ENCODE peak calls at places on chromosomes 6 and 20, in ten cellular contexts. One of them, this sample, is unnamed.

GRCh38 chr6:42960243-42961019 is at the start of gene GNMT:
- DNase-seq in CD4-positive, CD25-positive, alpha-beta regulatory T cell: peak
- DNase-seq in mesenchymal stem cell: peak
- DNase-seq in right cardiac atrium: peak
- DNase-seq in cardiac muscle cell: peak
- DNase-seq in A673: no peak
- DNase-seq in caudate nucleus: no peak
- DNase-seq in H9: peak
- DNase-seq in brain microvascular endothelial cell: no peak
- DNase-seq in A549: no peak
- DNase-seq in this sample: no peak

GRCh38 chr6:77105091-77105490 is 358.2 kb downstream of the HTR1B start:
- DNase-seq in CD4-positive, CD25-positive, alpha-beta regulatory T cell: no peak
- DNase-seq in mesenchymal stem cell: no peak
- DNase-seq in right cardiac atrium: no peak
- DNase-seq in cardiac muscle cell: no peak
- DNase-seq in A673: no peak
- DNase-seq in caudate nucleus: no peak
- DNase-seq in H9: no peak
- DNase-seq in brain microvascular endothelial cell: no peak
- DNase-seq in A549: no peak
- DNase-seq in this sample: no peak

GRCh38 chr20:63819224-63819917 is 11.7 kb downstream of the ZBTB46 start:
- DNase-seq in CD4-positive, CD25-positive, alpha-beta regulatory T cell: no peak
- DNase-seq in mesenchymal stem cell: no peak
- DNase-seq in right cardiac atrium: no peak
- DNase-seq in cardiac muscle cell: peak
- DNase-seq in A673: peak
- DNase-seq in caudate nucleus: no peak
- DNase-seq in H9: no peak
- DNase-seq in brain microvascular endothelial cell: peak
- DNase-seq in A549: peak
- DNase-seq in this sample: no peak

GRCh38 chr20:63529180-63529860 is 7.9 kb downstream of the PTK6 start:
- DNase-seq in CD4-positive, CD25-positive, alpha-beta regulatory T cell: no peak
- DNase-seq in mesenchymal stem cell: no peak
- DNase-seq in right cardiac atrium: no peak
- DNase-seq in cardiac muscle cell: no peak
- DNase-seq in A673: no peak
- DNase-seq in caudate nucleus: no peak
- DNase-seq in H9: no peak
- DNase-seq in brain microvascular endothelial cell: no peak
- DNase-seq in A549: no peak
- DNase-seq in this sample: no peak

GRCh38 chr6:6631526-6632276 is 43.2 kb downstream of the LY86 start:
- DNase-seq in CD4-positive, CD25-positive, alpha-beta regulatory T cell: no peak
- DNase-seq in mesenchymal stem cell: no peak
- DNase-seq in right cardiac atrium: no peak
- DNase-seq in cardiac muscle cell: peak
- DNase-seq in A673: no peak
- DNase-seq in caudate nucleus: no peak
- DNase-seq in H9: no peak
- DNase-seq in brain microvascular endothelial cell: no peak
- DNase-seq in A549: no peak
- DNase-seq in this sample: no peak

GRCh38 chr6:89984926-89985743 is 90.9 kb downstream of the GJA10 start:
- DNase-seq in CD4-positive, CD25-positive, alpha-beta regulatory T cell: no peak
- DNase-seq in mesenchymal stem cell: peak
- DNase-seq in right cardiac atrium: peak
- DNase-seq in cardiac muscle cell: peak
- DNase-seq in A673: peak
- DNase-seq in caudate nucleus: peak
- DNase-seq in H9: no peak
- DNase-seq in brain microvascular endothelial cell: peak
- DNase-seq in A549: no peak
- DNase-seq in this sample: peak

GRCh38 chr6:156160007-156160787 is 617.0 kb upstream of the ARID1B start:
- DNase-seq in CD4-positive, CD25-positive, alpha-beta regulatory T cell: no peak
- DNase-seq in mesenchymal stem cell: no peak
- DNase-seq in right cardiac atrium: no peak
- DNase-seq in cardiac muscle cell: no peak
- DNase-seq in A673: no peak
- DNase-seq in caudate nucleus: no peak
- DNase-seq in H9: no peak
- DNase-seq in brain microvascular endothelial cell: no peak
- DNase-seq in A549: no peak
- DNase-seq in this sample: no peak

GRCh38 chr6:160261120-160261450 is 2.5 kb upstream of the SLC22A2 start:
- DNase-seq in CD4-positive, CD25-positive, alpha-beta regulatory T cell: no peak
- DNase-seq in mesenchymal stem cell: no peak
- DNase-seq in right cardiac atrium: no peak
- DNase-seq in cardiac muscle cell: no peak
- DNase-seq in A673: no peak
- DNase-seq in caudate nucleus: no peak
- DNase-seq in H9: no peak
- DNase-seq in brain microvascular endothelial cell: no peak
- DNase-seq in A549: no peak
- DNase-seq in this sample: no peak

GRCh38 chr20:50574586-50574985 is 64.4 kb downstream of the PTPN1 start:
- DNase-seq in CD4-positive, CD25-positive, alpha-beta regulatory T cell: no peak
- DNase-seq in mesenchymal stem cell: no peak
- DNase-seq in right cardiac atrium: no peak
- DNase-seq in cardiac muscle cell: no peak
- DNase-seq in A673: no peak
- DNase-seq in caudate nucleus: no peak
- DNase-seq in H9: no peak
- DNase-seq in brain microvascular endothelial cell: no peak
- DNase-seq in A549: no peak
- DNase-seq in this sample: no peak

GRCh38 chr6:142819603-142820335 is 125.2 kb downstream of the HIVEP2 start:
- DNase-seq in CD4-positive, CD25-positive, alpha-beta regulatory T cell: peak
- DNase-seq in mesenchymal stem cell: peak
- DNase-seq in right cardiac atrium: no peak
- DNase-seq in cardiac muscle cell: peak
- DNase-seq in A673: peak
- DNase-seq in caudate nucleus: no peak
- DNase-seq in H9: no peak
- DNase-seq in brain microvascular endothelial cell: no peak
- DNase-seq in A549: no peak
- DNase-seq in this sample: no peak

GRCh38 chr20:9916776-9917175 is 77.9 kb upstream of the PAK5 start:
- DNase-seq in CD4-positive, CD25-positive, alpha-beta regulatory T cell: no peak
- DNase-seq in mesenchymal stem cell: no peak
- DNase-seq in right cardiac atrium: no peak
- DNase-seq in cardiac muscle cell: no peak
- DNase-seq in A673: no peak
- DNase-seq in caudate nucleus: no peak
- DNase-seq in H9: no peak
- DNase-seq in brain microvascular endothelial cell: no peak
- DNase-seq in A549: no peak
- DNase-seq in this sample: no peak

GRCh38 chr6:80454197-80454596 is 347.7 kb downstream of the BCKDHB start:
- DNase-seq in CD4-positive, CD25-positive, alpha-beta regulatory T cell: no peak
- DNase-seq in mesenchymal stem cell: peak
- DNase-seq in right cardiac atrium: no peak
- DNase-seq in cardiac muscle cell: peak
- DNase-seq in A673: no peak
- DNase-seq in caudate nucleus: no peak
- DNase-seq in H9: no peak
- DNase-seq in brain microvascular endothelial cell: peak
- DNase-seq in A549: no peak
- DNase-seq in this sample: no peak

GRCh38 chr6:54865091-54865631 is 18.6 kb downstream of the FAM83B start:
- DNase-seq in CD4-positive, CD25-positive, alpha-beta regulatory T cell: no peak
- DNase-seq in mesenchymal stem cell: no peak
- DNase-seq in right cardiac atrium: no peak
- DNase-seq in cardiac muscle cell: no peak
- DNase-seq in A673: no peak
- DNase-seq in caudate nucleus: no peak
- DNase-seq in H9: no peak
- DNase-seq in brain microvascular endothelial cell: no peak
- DNase-seq in A549: no peak
- DNase-seq in this sample: no peak

GRCh38 chr20:8227293-8227692 is 95.2 kb downstream of the PLCB1 start:
- DNase-seq in CD4-positive, CD25-positive, alpha-beta regulatory T cell: no peak
- DNase-seq in mesenchymal stem cell: no peak
- DNase-seq in right cardiac atrium: no peak
- DNase-seq in cardiac muscle cell: no peak
- DNase-seq in A673: no peak
- DNase-seq in caudate nucleus: no peak
- DNase-seq in H9: no peak
- DNase-seq in brain microvascular endothelial cell: no peak
- DNase-seq in A549: no peak
- DNase-seq in this sample: no peak

GRCh38 chr6:110542311-110543024 is 66.1 kb upstream of the SLC22A16 start:
- DNase-seq in CD4-positive, CD25-positive, alpha-beta regulatory T cell: no peak
- DNase-seq in mesenchymal stem cell: peak
- DNase-seq in right cardiac atrium: peak
- DNase-seq in cardiac muscle cell: peak
- DNase-seq in A673: no peak
- DNase-seq in caudate nucleus: peak
- DNase-seq in H9: no peak
- DNase-seq in brain microvascular endothelial cell: no peak
- DNase-seq in A549: no peak
- DNase-seq in this sample: peak

GRCh38 chr6:7726416-7727149 is 684 bp downstream of the BMP6 start:
- DNase-seq in CD4-positive, CD25-positive, alpha-beta regulatory T cell: no peak
- DNase-seq in mesenchymal stem cell: peak
- DNase-seq in right cardiac atrium: no peak
- DNase-seq in cardiac muscle cell: peak
- DNase-seq in A673: no peak
- DNase-seq in caudate nucleus: no peak
- DNase-seq in H9: peak
- DNase-seq in brain microvascular endothelial cell: no peak
- DNase-seq in A549: peak
- DNase-seq in this sample: no peak

GRCh38 chr6:111646942-111647341 is 41.3 kb upstream of the TRAF3IP2 start:
- DNase-seq in CD4-positive, CD25-positive, alpha-beta regulatory T cell: no peak
- DNase-seq in mesenchymal stem cell: no peak
- DNase-seq in right cardiac atrium: peak
- DNase-seq in cardiac muscle cell: peak
- DNase-seq in A673: no peak
- DNase-seq in caudate nucleus: no peak
- DNase-seq in H9: no peak
- DNase-seq in brain microvascular endothelial cell: no peak
- DNase-seq in A549: no peak
- DNase-seq in this sample: no peak

DNA sequence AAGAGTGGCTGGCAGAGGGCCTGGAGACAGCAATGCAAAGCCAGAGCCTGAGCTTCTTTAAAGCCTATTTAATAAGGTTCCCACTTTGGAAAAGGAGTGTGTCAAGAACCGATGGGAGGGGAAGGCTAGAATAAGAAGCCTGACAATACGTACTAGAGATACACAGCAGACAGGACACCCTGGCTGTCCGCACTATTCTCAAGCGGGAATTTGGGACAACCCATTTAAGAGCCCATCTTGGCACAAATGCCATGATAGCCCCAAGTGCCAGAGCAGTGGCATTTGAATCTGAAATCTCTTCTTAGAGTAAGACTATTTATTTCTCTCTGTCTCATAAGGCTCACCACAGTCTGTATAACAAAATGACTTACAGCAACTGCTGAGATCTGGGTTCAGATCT is 3.1 kb downstream of the GMDS start:
- DNase-seq in CD4-positive, CD25-positive, alpha-beta regulatory T cell: no peak
- DNase-seq in mesenchymal stem cell: no peak
- DNase-seq in right cardiac atrium: no peak
- DNase-seq in cardiac muscle cell: no peak
- DNase-seq in A673: no peak
- DNase-seq in caudate nucleus: no peak
- DNase-seq in H9: no peak
- DNase-seq in brain microvascular endothelial cell: no peak
- DNase-seq in A549: no peak
- DNase-seq in this sample: no peak
- H3K27ac ChIP-seq in CD4-positive, CD25-positive, alpha-beta regulatory T cell: no peak
- H3K27ac ChIP-seq in mesenchymal stem cell: no peak
- H3K27ac ChIP-seq in right cardiac atrium: no peak
- H3K27ac ChIP-seq in cardiac muscle cell: no peak
- H3K27ac ChIP-seq in A673: no peak
- H3K27ac ChIP-seq in caudate nucleus: no peak
- H3K27ac ChIP-seq in H9: no peak
- H3K27ac ChIP-seq in brain microvascular endothelial cell: no peak
- H3K27ac ChIP-seq in A549: no peak
- H3K27ac ChIP-seq in this sample: no peak

DNA sequence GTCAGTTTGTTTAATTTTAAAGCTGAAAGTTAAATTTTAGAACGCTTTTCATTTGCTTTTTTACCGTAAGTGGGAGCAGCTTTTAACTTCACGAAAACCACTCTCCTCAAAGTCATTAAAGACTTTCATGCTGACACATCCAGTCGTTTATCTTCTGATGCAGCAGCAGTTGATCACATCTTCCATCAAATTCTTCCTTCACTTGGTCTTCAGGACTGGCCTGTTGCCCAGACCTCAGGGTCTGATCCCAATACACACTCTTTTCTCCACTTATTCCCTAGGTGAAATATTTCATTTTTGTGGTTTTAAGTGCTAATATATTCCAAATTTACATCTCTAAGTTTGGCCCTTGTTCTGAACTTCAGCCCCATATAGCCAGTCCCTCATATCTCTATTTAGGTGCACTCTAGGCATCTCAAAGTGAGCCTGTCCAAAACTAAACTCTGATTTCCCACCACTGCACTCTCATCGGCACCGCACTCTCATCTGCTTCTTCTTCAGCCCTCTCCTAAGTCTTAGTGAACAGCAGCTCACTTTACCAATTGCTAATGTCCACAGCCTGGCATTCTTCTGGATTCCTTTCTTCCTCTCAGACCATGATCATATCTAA is 20.4 kb downstream of the AFDN start:
- DNase-seq in CD4-positive, CD25-positive, alpha-beta regulatory T cell: no peak
- DNase-seq in mesenchymal stem cell: no peak
- DNase-seq in right cardiac atrium: no peak
- DNase-seq in cardiac muscle cell: no peak
- DNase-seq in A673: no peak
- DNase-seq in caudate nucleus: no peak
- DNase-seq in H9: no peak
- DNase-seq in brain microvascular endothelial cell: no peak
- DNase-seq in A549: no peak
- DNase-seq in this sample: no peak
- H3K27ac ChIP-seq in CD4-positive, CD25-positive, alpha-beta regulatory T cell: no peak
- H3K27ac ChIP-seq in mesenchymal stem cell: no peak
- H3K27ac ChIP-seq in right cardiac atrium: no peak
- H3K27ac ChIP-seq in cardiac muscle cell: peak
- H3K27ac ChIP-seq in A673: no peak
- H3K27ac ChIP-seq in caudate nucleus: no peak
- H3K27ac ChIP-seq in H9: peak
- H3K27ac ChIP-seq in brain microvascular endothelial cell: no peak
- H3K27ac ChIP-seq in A549: no peak
- H3K27ac ChIP-seq in this sample: no peak

GRCh38 chr20:37403107-37404033 is 57.4 kb downstream of the SRC start:
- DNase-seq in CD4-positive, CD25-positive, alpha-beta regulatory T cell: no peak
- DNase-seq in mesenchymal stem cell: no peak
- DNase-seq in right cardiac atrium: no peak
- DNase-seq in cardiac muscle cell: no peak
- DNase-seq in A673: no peak
- DNase-seq in caudate nucleus: no peak
- DNase-seq in H9: no peak
- DNase-seq in brain microvascular endothelial cell: no peak
- DNase-seq in A549: no peak
- DNase-seq in this sample: no peak
- H3K27ac ChIP-seq in CD4-positive, CD25-positive, alpha-beta regulatory T cell: no peak
- H3K27ac ChIP-seq in mesenchymal stem cell: no peak
- H3K27ac ChIP-seq in right cardiac atrium: no peak
- H3K27ac ChIP-seq in cardiac muscle cell: no peak
- H3K27ac ChIP-seq in A673: no peak
- H3K27ac ChIP-seq in caudate nucleus: no peak
- H3K27ac ChIP-seq in H9: no peak
- H3K27ac ChIP-seq in brain microvascular endothelial cell: no peak
- H3K27ac ChIP-seq in A549: peak
- H3K27ac ChIP-seq in this sample: no peak

GRCh38 chr6:150755042-150755441 is 110.5 kb upstream of the MTHFD1L start:
- DNase-seq in CD4-positive, CD25-positive, alpha-beta regulatory T cell: no peak
- DNase-seq in mesenchymal stem cell: no peak
- DNase-seq in right cardiac atrium: no peak
- DNase-seq in cardiac muscle cell: no peak
- DNase-seq in A673: peak
- DNase-seq in caudate nucleus: no peak
- DNase-seq in H9: no peak
- DNase-seq in brain microvascular endothelial cell: no peak
- DNase-seq in A549: no peak
- DNase-seq in this sample: no peak
- H3K27ac ChIP-seq in CD4-positive, CD25-positive, alpha-beta regulatory T cell: no peak
- H3K27ac ChIP-seq in mesenchymal stem cell: no peak
- H3K27ac ChIP-seq in right cardiac atrium: no peak
- H3K27ac ChIP-seq in cardiac muscle cell: no peak
- H3K27ac ChIP-seq in A673: no peak
- H3K27ac ChIP-seq in caudate nucleus: no peak
- H3K27ac ChIP-seq in H9: no peak
- H3K27ac ChIP-seq in brain microvascular endothelial cell: no peak
- H3K27ac ChIP-seq in A549: no peak
- H3K27ac ChIP-seq in this sample: no peak